ENCODE peak calls at places on chromosomes 3 and 15, in nine cellular contexts. X is progenitor cell of endocrine pancreas; K is CD4-positive, alpha-beta T cell; V is glutamatergic neuron; F is psoas muscle; Y is left ventricle myocardium inferior; O is brain microvascular endothelial cell; M is H9; T is GM10248. D is an unnamed sample.

GRCh38 chr15:98779463-98780071 is 131.2 kb downstream of the IGF1R start:
- DNase-seq in X (peak; percentile 43), K (peak; percentile 52), V (peak; percentile 89), F (peak; percentile 79), Y (peak; percentile 75), O (peak; percentile 62), M (peak; percentile 91), T (peak; percentile 72), D (peak; percentile 79)

GRCh38 chr15:81054236-81054635 is 53.5 kb downstream of the TLNRD1 start:
- DNase-seq in X (no peak), K (no peak), V (no peak), F (no peak), Y (no peak), O (no peak), M (no peak), T (no peak), D (no peak)

GRCh38 chr3:15476378-15476777 is 45.1 kb downstream of the COLQ start:
- DNase-seq in X (no peak), K (no peak), V (no peak), F (no peak), Y (no peak), O (peak; percentile 23), M (no peak), T (no peak), D (no peak)

GRCh38 chr15:26590673-26591072 is 182.2 kb downstream of the GABRB3 start:
- DNase-seq in X (no peak), K (no peak), V (no peak), F (no peak), Y (no peak), O (no peak), M (no peak), T (no peak), D (no peak)

GRCh38 chr3:157531301-157531660 is 28.1 kb upstream of the VEPH1 start:
- DNase-seq in X (no peak), K (no peak), V (no peak), F (no peak), Y (no peak), O (no peak), M (no peak), T (no peak), D (no peak)

GRCh38 chr3:195241592-195242355 is 29.2 kb downstream of the XXYLT1 start:
- DNase-seq in X (no peak), K (no peak), V (no peak), F (no peak), Y (no peak), O (no peak), M (no peak), T (no peak), D (peak; percentile 22)

GRCh38 chr15:36617529-36618196 is 38.2 kb downstream of the CDIN1 start:
- DNase-seq in X (no peak), K (no peak), V (no peak), F (no peak), Y (no peak), O (no peak), M (no peak), T (peak; percentile 43), D (no peak)

GRCh38 chr3:61928776-61929175 is 367.4 kb downstream of the PTPRG start:
- DNase-seq in X (no peak), K (no peak), V (no peak), F (no peak), Y (no peak), O (no peak), M (no peak), T (no peak), D (no peak)

GRCh38 chr3:101963902-101964362 is 114.6 kb downstream of the NFKBIZ start:
- DNase-seq in X (no peak), K (no peak), V (no peak), F (no peak), Y (no peak), O (no peak), M (no peak), T (no peak), D (no peak)

DNA sequence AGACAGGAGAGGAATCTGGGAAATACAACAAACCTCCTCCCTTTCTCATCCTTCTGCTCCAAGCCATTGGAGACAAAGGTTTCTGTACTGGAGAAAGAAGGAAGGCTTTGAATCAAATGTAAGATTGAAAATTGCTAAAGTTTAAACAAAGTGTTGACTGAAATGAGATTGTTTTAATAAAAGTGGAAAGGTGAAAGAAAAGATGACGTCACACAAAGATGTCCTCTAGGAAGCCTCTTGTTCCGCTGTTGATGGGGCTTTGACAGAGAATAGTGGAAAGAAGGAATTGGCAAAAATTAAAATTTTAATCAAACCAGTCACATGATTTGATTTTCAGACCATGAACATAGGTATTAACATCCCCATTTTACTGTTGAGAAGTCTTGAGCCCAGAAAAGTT is 967.6 kb downstream of the NAALADL2 start:
- DNase-seq in X (no peak), K (no peak), V (no peak), F (no peak), Y (no peak), O (no peak), M (no peak), T (no peak), D (no peak)
- TF ChIP-seq CTCF in X (no peak), K (no peak), V (no peak), F (no peak), Y (no peak), O (no peak), M (no peak), T (no peak), D (no peak)

GRCh38 chr3:34696831-34697230 is 898.4 kb downstream of the PDCD6IP start:
- DNase-seq in X (no peak), K (no peak), V (no peak), F (no peak), Y (no peak), O (no peak), M (no peak), T (no peak), D (no peak)
- TF ChIP-seq CTCF in X (no peak), K (no peak), V (no peak), F (no peak), Y (no peak), O (no peak), M (no peak), T (no peak), D (no peak)

DNA sequence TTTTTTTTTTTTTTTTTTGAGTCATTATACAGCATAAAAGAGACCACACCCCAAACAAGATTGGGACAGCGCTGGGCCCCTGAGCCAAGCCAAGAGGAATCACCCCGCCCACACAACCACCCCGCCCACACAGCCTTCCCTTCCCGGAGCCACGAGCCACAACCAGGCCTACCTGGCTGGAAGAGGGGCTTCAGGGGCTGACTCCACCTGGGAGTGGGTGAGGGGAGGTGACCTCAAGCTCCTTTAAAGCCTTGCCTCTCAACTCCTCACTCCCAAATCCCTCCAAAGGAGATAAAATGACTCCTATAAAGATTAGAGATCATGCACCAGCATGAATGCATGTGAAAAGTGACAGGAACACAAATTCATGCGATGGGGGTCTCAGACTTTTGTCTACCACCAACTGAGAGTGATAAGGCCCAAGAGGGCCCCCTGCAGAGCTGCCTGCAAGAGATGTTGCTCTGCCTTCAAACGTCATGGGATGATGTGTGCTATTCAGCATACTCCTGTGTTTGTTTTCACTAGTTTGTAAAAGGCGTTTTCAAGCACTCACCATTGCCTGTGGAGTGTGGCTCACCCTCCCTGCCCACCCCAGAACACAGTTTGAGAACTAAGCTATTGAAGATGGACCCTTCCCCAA is 23.1 kb upstream of the KLF13 start:
- DNase-seq in X (no peak), K (no peak), V (no peak), F (peak; percentile 25), Y (peak; percentile 58), O (no peak), M (no peak), T (no peak), D (peak; percentile 62)
- TF ChIP-seq CTCF in X (no peak), K (no peak), V (no peak), F (no peak), Y (no peak), O (no peak), M (no peak), T (no peak), D (no peak)

GRCh38 chr15:84863480-84864428 is 20.7 kb upstream of the SLC28A1 start:
- DNase-seq in X (no peak), K (no peak), V (no peak), F (no peak), Y (no peak), O (no peak), M (no peak), T (no peak), D (no peak)
- TF ChIP-seq CTCF in X (no peak), K (no peak), V (no peak), F (peak; percentile 13), Y (peak; percentile 45), O (no peak), M (peak; percentile 22), T (no peak), D (no peak)

DNA sequence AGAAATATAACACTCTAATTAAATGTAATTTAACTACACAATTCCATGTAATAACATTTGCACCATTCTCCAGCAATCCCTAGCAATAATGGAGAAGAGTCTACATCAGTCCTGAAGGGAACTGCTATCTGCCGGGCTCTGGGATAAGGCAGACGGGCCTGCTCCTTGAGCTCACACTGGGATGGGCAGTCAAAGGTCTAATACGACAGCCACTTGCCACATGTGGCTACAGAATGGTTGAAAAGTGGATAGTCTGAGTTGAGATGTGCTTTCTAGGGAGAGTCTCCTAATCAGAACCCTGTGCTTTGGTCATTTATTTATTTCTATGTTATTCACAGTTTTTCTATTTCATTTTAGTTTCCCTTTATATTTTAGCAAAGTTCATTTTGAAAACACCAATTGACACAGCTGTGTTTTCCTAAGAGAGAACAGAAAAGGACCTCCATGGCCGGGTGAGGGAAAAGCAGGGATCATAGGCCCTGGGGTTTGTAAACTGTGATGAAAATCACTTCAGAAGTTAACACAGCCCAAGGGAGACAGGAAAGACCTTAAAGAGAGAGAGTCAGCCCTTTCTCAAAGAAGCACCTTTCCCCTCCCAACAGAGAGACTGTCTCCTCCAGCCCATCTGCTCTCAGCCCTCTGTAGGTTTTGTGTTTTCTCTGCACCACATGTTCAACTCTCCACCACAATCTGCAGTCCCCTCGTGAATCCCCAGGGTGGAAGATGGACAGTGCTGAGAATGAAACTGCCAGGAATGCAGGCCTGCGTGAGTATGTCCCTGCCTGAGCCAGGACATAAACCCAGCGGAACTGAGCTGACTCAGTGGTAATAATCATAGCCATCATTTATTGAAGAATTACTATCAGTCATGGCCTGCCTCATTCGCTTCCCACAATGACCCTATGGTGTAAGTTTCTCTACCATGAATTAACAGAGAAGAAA is 11.6 kb downstream of the FSIP1 start:
- DNase-seq in X (no peak), K (no peak), V (peak; percentile 41), F (peak; percentile 19), Y (no peak), O (peak; percentile 83), M (no peak), T (no peak), D (no peak)
- TF ChIP-seq CTCF in X (no peak), K (no peak), V (no peak), F (no peak), Y (no peak), O (peak; percentile 11), M (no peak), T (no peak), D (no peak)

DNA sequence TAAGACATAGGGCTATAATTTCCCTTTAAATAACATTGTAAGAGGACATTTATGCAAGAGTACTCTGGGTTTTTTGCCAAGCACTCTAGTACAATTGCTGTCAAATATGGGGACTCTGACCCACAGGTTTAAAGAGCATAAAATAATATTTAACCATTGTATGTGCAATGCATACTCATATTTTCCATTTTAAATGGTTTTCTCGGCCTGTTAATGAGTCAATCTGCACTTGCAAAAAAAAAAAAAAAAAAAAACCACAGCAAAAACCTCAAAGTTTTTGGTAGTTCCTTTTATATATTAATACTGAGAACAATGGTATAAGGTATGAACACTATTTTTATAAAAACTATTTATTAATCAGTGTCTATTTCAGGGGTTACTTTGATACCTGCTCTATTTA is 304.0 kb upstream of the CBLB start:
- DNase-seq in X (no peak), K (no peak), V (no peak), F (no peak), Y (no peak), O (no peak), M (no peak), T (peak; percentile 54), D (no peak)
- TF ChIP-seq CTCF in X (no peak), K (no peak), V (no peak), F (no peak), Y (no peak), O (no peak), M (no peak), T (no peak), D (no peak)